ENCODE peak calls at places on chromosomes 3 and 15, in five cellular contexts. One of them, this sample, is unnamed.

GRCh38 chr3:126770096-126770495 is 66.1 kb downstream of the CHCHD6 start:
- DNase-seq in germinal center: no peak
- DNase-seq in B cell: no peak
- DNase-seq in dorsolateral prefrontal cortex: no peak
- DNase-seq in islet precursor cell: no peak
- DNase-seq in this sample: no peak

GRCh38 chr3:71570453-71571038 is 13.0 kb downstream of the FOXP1 start:
- DNase-seq in germinal center: no peak
- DNase-seq in B cell: no peak
- DNase-seq in dorsolateral prefrontal cortex: no peak
- DNase-seq in islet precursor cell: no peak
- DNase-seq in this sample: no peak

GRCh38 chr3:129013491-129013891 is 12.4 kb downstream of the EFCC1 start:
- DNase-seq in germinal center: no peak
- DNase-seq in B cell: no peak
- DNase-seq in dorsolateral prefrontal cortex: no peak
- DNase-seq in islet precursor cell: no peak
- DNase-seq in this sample: no peak

GRCh38 chr15:39976291-39977274 is 42.7 kb downstream of the EIF2AK4 start:
- DNase-seq in germinal center: no peak
- DNase-seq in B cell: peak
- DNase-seq in dorsolateral prefrontal cortex: peak
- DNase-seq in islet precursor cell: peak
- DNase-seq in this sample: peak

GRCh38 chr15:66424963-66425612 is 38.4 kb downstream of the MAP2K1 start:
- DNase-seq in germinal center: no peak
- DNase-seq in B cell: no peak
- DNase-seq in dorsolateral prefrontal cortex: no peak
- DNase-seq in islet precursor cell: no peak
- DNase-seq in this sample: peak

GRCh38 chr3:63724987-63725386 is 72.5 kb downstream of the SNTN start:
- DNase-seq in germinal center: no peak
- DNase-seq in B cell: no peak
- DNase-seq in dorsolateral prefrontal cortex: no peak
- DNase-seq in islet precursor cell: peak
- DNase-seq in this sample: no peak

GRCh38 chr3:15452156-15452555 is 24.8 kb downstream of the EAF1 start:
- DNase-seq in germinal center: no peak
- DNase-seq in B cell: no peak
- DNase-seq in dorsolateral prefrontal cortex: no peak
- DNase-seq in islet precursor cell: no peak
- DNase-seq in this sample: no peak

GRCh38 chr3:42498034-42498433 is 4.4 kb upstream of the VIPR1 start:
- DNase-seq in germinal center: no peak
- DNase-seq in B cell: no peak
- DNase-seq in dorsolateral prefrontal cortex: no peak
- DNase-seq in islet precursor cell: peak
- DNase-seq in this sample: no peak

GRCh38 chr15:98755138-98755537 is 106.8 kb downstream of the IGF1R start:
- DNase-seq in germinal center: no peak
- DNase-seq in B cell: no peak
- DNase-seq in dorsolateral prefrontal cortex: no peak
- DNase-seq in islet precursor cell: peak
- DNase-seq in this sample: no peak

GRCh38 chr3:100008081-100008698 is 106.1 kb downstream of the FILIP1L start:
- DNase-seq in germinal center: no peak
- DNase-seq in B cell: no peak
- DNase-seq in dorsolateral prefrontal cortex: no peak
- DNase-seq in islet precursor cell: no peak
- DNase-seq in this sample: no peak

GRCh38 chr3:59939826-59940426 is 890.1 kb upstream of the CFAP20DC start:
- DNase-seq in germinal center: no peak
- DNase-seq in B cell: no peak
- DNase-seq in dorsolateral prefrontal cortex: no peak
- DNase-seq in islet precursor cell: no peak
- DNase-seq in this sample: no peak

GRCh38 chr3:60752800-60753199 is 498.5 kb downstream of the FHIT start:
- DNase-seq in germinal center: no peak
- DNase-seq in B cell: no peak
- DNase-seq in dorsolateral prefrontal cortex: no peak
- DNase-seq in islet precursor cell: no peak
- DNase-seq in this sample: no peak

GRCh38 chr3:82133070-82133606 is 371.7 kb upstream of the GBE1 start:
- DNase-seq in germinal center: peak
- DNase-seq in B cell: peak
- DNase-seq in dorsolateral prefrontal cortex: peak
- DNase-seq in islet precursor cell: peak
- DNase-seq in this sample: peak

GRCh38 chr3:156323466-156323865 is 203.1 kb downstream of the KCNAB1 start:
- DNase-seq in germinal center: no peak
- DNase-seq in B cell: no peak
- DNase-seq in dorsolateral prefrontal cortex: no peak
- DNase-seq in islet precursor cell: no peak
- DNase-seq in this sample: no peak

GRCh38 chr3:104952587-104952986 is 414.1 kb upstream of the ALCAM start:
- DNase-seq in germinal center: no peak
- DNase-seq in B cell: no peak
- DNase-seq in dorsolateral prefrontal cortex: no peak
- DNase-seq in islet precursor cell: no peak
- DNase-seq in this sample: no peak

GRCh38 chr3:149473991-149474819 is at the start of gene TM4SF4:
- DNase-seq in germinal center: no peak
- DNase-seq in B cell: no peak
- DNase-seq in dorsolateral prefrontal cortex: no peak
- DNase-seq in islet precursor cell: no peak
- DNase-seq in this sample: no peak

GRCh38 chr3:46845397-46845859 is 17.8 kb downstream of the MYL3 start:
- DNase-seq in germinal center: no peak
- DNase-seq in B cell: no peak
- DNase-seq in dorsolateral prefrontal cortex: no peak
- DNase-seq in islet precursor cell: peak
- DNase-seq in this sample: no peak

GRCh38 chr3:59540241-59540640 is 490.4 kb upstream of the CFAP20DC start:
- DNase-seq in germinal center: no peak
- DNase-seq in B cell: no peak
- DNase-seq in dorsolateral prefrontal cortex: no peak
- DNase-seq in islet precursor cell: no peak
- DNase-seq in this sample: no peak

GRCh38 chr3:122284486-122284885 is 40.6 kb upstream of the CSTA start:
- DNase-seq in germinal center: no peak
- DNase-seq in B cell: no peak
- DNase-seq in dorsolateral prefrontal cortex: no peak
- DNase-seq in islet precursor cell: no peak
- DNase-seq in this sample: no peak

GRCh38 chr3:134294302-134294925 is 43.8 kb upstream of the RYK start:
- DNase-seq in germinal center: no peak
- DNase-seq in B cell: peak
- DNase-seq in dorsolateral prefrontal cortex: no peak
- DNase-seq in islet precursor cell: no peak
- DNase-seq in this sample: peak

GRCh38 chr15:42184313-42184712 is 23.8 kb downstream of the VPS39 start:
- DNase-seq in germinal center: no peak
- DNase-seq in B cell: peak
- DNase-seq in dorsolateral prefrontal cortex: no peak
- DNase-seq in islet precursor cell: no peak
- DNase-seq in this sample: peak

GRCh38 chr3:51375136-51375535 is 10.0 kb upstream of the MANF start:
- DNase-seq in germinal center: no peak
- DNase-seq in B cell: no peak
- DNase-seq in dorsolateral prefrontal cortex: peak
- DNase-seq in islet precursor cell: no peak
- DNase-seq in this sample: no peak

GRCh38 chr3:46065294-46065705 is 38.0 kb upstream of the XCR1 start:
- DNase-seq in germinal center: no peak
- DNase-seq in B cell: peak
- DNase-seq in dorsolateral prefrontal cortex: no peak
- DNase-seq in islet precursor cell: peak
- DNase-seq in this sample: peak

GRCh38 chr3:173395412-173396181 is 1.9 kb upstream of the NLGN1 start:
- DNase-seq in germinal center: peak
- DNase-seq in B cell: peak
- DNase-seq in dorsolateral prefrontal cortex: peak
- DNase-seq in islet precursor cell: peak
- DNase-seq in this sample: peak

GRCh38 chr15:82108489-82109078 is 62.8 kb upstream of the MEX3B start:
- DNase-seq in germinal center: peak
- DNase-seq in B cell: peak
- DNase-seq in dorsolateral prefrontal cortex: peak
- DNase-seq in islet precursor cell: peak
- DNase-seq in this sample: peak

GRCh38 chr3:177569823-177570657 is 372.8 kb upstream of the TBL1XR1 start:
- DNase-seq in germinal center: peak
- DNase-seq in B cell: peak
- DNase-seq in dorsolateral prefrontal cortex: no peak
- DNase-seq in islet precursor cell: no peak
- DNase-seq in this sample: no peak

GRCh38 chr15:83846847-83847246 is 192.9 kb downstream of the ADAMTSL3 start:
- DNase-seq in germinal center: no peak
- DNase-seq in B cell: no peak
- DNase-seq in dorsolateral prefrontal cortex: no peak
- DNase-seq in islet precursor cell: no peak
- DNase-seq in this sample: no peak

GRCh38 chr3:183378951-183379350 is 49.5 kb downstream of the MCF2L2 start:
- DNase-seq in germinal center: no peak
- DNase-seq in B cell: no peak
- DNase-seq in dorsolateral prefrontal cortex: no peak
- DNase-seq in islet precursor cell: no peak
- DNase-seq in this sample: no peak

GRCh38 chr15:84961114-84961452 is 20.6 kb upstream of the PDE8A start:
- DNase-seq in germinal center: no peak
- DNase-seq in B cell: no peak
- DNase-seq in dorsolateral prefrontal cortex: no peak
- DNase-seq in islet precursor cell: no peak
- DNase-seq in this sample: no peak

GRCh38 chr15:33066584-33066983 is 127.9 kb downstream of the FMN1 start:
- DNase-seq in germinal center: no peak
- DNase-seq in B cell: no peak
- DNase-seq in dorsolateral prefrontal cortex: no peak
- DNase-seq in islet precursor cell: no peak
- DNase-seq in this sample: no peak

GRCh38 chr3:127959873-127960272 is 44.8 kb downstream of the KBTBD12 start:
- DNase-seq in germinal center: peak
- DNase-seq in B cell: no peak
- DNase-seq in dorsolateral prefrontal cortex: no peak
- DNase-seq in islet precursor cell: peak
- DNase-seq in this sample: peak

GRCh38 chr3:119524931-119525662 is 26.8 kb downstream of the TIMMDC1 start:
- DNase-seq in germinal center: no peak
- DNase-seq in B cell: peak
- DNase-seq in dorsolateral prefrontal cortex: no peak
- DNase-seq in islet precursor cell: no peak
- DNase-seq in this sample: no peak